ENCODE peak calls at places on chromosomes 13 and 19, in five cellular contexts. One of them, this sample, is unnamed.

GRCh38 chr13:24742294-24742693 is 21.7 kb upstream of the RNF17 start:
- DNase-seq in aorta: no peak
- DNase-seq in iPS DF 19.7: no peak
- DNase-seq in suprapubic skin: no peak
- DNase-seq in nephron progenitor cell: peak; percentile 37
- DNase-seq in this sample: no peak

GRCh38 chr13:111344471-111345191 is 24.2 kb downstream of the TEX29 start:
- DNase-seq in aorta: peak; percentile 20
- DNase-seq in iPS DF 19.7: peak; percentile 85
- DNase-seq in suprapubic skin: no peak
- DNase-seq in nephron progenitor cell: peak; percentile 65
- DNase-seq in this sample: no peak

GRCh38 chr19:49086296-49086695 is 1.0 kb downstream of the SNRNP70 start:
- DNase-seq in aorta: no peak
- DNase-seq in iPS DF 19.7: no peak
- DNase-seq in suprapubic skin: no peak
- DNase-seq in nephron progenitor cell: no peak
- DNase-seq in this sample: no peak

GRCh38 chr19:1590641-1591397 is 1.8 kb downstream of the MBD3 start:
- DNase-seq in aorta: no peak
- DNase-seq in iPS DF 19.7: no peak
- DNase-seq in suprapubic skin: no peak
- DNase-seq in nephron progenitor cell: no peak
- DNase-seq in this sample: no peak

GRCh38 chr19:1394252-1395193 is 6.8 kb downstream of the GAMT start:
- DNase-seq in aorta: no peak
- DNase-seq in iPS DF 19.7: no peak
- DNase-seq in suprapubic skin: no peak
- DNase-seq in nephron progenitor cell: no peak
- DNase-seq in this sample: no peak

GRCh38 chr19:11256189-11256588 is 6.1 kb downstream of the DOCK6 start:
- DNase-seq in aorta: no peak
- DNase-seq in iPS DF 19.7: no peak
- DNase-seq in suprapubic skin: no peak
- DNase-seq in nephron progenitor cell: peak; percentile 45
- DNase-seq in this sample: no peak

GRCh38 chr19:30065680-30066606 is 123.9 kb downstream of the URI1 start:
- DNase-seq in aorta: no peak
- DNase-seq in iPS DF 19.7: no peak
- DNase-seq in suprapubic skin: no peak
- DNase-seq in nephron progenitor cell: no peak
- DNase-seq in this sample: no peak

GRCh38 chr13:60143775-60144174 is 20.0 kb downstream of the DIAPH3 start:
- DNase-seq in aorta: no peak
- DNase-seq in iPS DF 19.7: no peak
- DNase-seq in suprapubic skin: no peak
- DNase-seq in nephron progenitor cell: no peak
- DNase-seq in this sample: no peak

GRCh38 chr19:862529-863304 is 3.3 kb downstream of the CFD start:
- DNase-seq in aorta: peak; percentile 81
- DNase-seq in iPS DF 19.7: no peak
- DNase-seq in suprapubic skin: no peak
- DNase-seq in nephron progenitor cell: peak; percentile 79
- DNase-seq in this sample: peak; percentile 81

GRCh38 chr19:55304279-55304978 is 20.6 kb downstream of the BRSK1 start:
- DNase-seq in aorta: peak; percentile 60
- DNase-seq in iPS DF 19.7: no peak
- DNase-seq in suprapubic skin: no peak
- DNase-seq in nephron progenitor cell: peak; percentile 62
- DNase-seq in this sample: no peak